ENCODE peak calls at places on chromosomes 11 and 22, in nine cellular contexts. U, P, R, N, Q, E, I, C and V are unnamed samples.

GRCh38 chr22:30701872-30702271 is 7.2 kb downstream of the OSBP2 start:
- DNase-seq in U (peak), P (no peak), R (peak), N (no peak), Q (no peak), E (no peak), I (peak), C (no peak), V (no peak)

GRCh38 chr11:111445586-111445985 is 66.5 kb upstream of the POU2AF1 start:
- DNase-seq in U (peak), P (no peak), R (no peak), N (peak), Q (no peak), E (no peak), I (no peak), C (no peak), V (no peak)

GRCh38 chr22:50697667-50698506 is 25.3 kb downstream of the SHANK3 start:
- DNase-seq in U (no peak), P (no peak), R (no peak), N (no peak), Q (no peak), E (no peak), I (no peak), C (no peak), V (peak)

GRCh38 chr11:102545701-102546100 is 15.2 kb upstream of the MMP7 start:
- DNase-seq in U (no peak), P (peak), R (no peak), N (no peak), Q (no peak), E (no peak), I (no peak), C (no peak), V (no peak)

GRCh38 chr11:4936745-4937144 is 10.7 kb downstream of the OR51A4 start:
- DNase-seq in U (no peak), P (peak), R (no peak), N (no peak), Q (no peak), E (no peak), I (no peak), C (no peak), V (no peak)

GRCh38 chr11:76602431-76602861 is 68.1 kb downstream of the LRRC32 start:
- DNase-seq in U (no peak), P (no peak), R (no peak), N (peak), Q (peak), E (no peak), I (no peak), C (no peak), V (peak)

GRCh38 chr11:134751825-134752224 is 339.8 kb upstream of the B3GAT1 start:
- DNase-seq in U (no peak), P (no peak), R (no peak), N (no peak), Q (no peak), E (no peak), I (no peak), C (no peak), V (no peak)

GRCh38 chr11:73356979-73357739 is 19.0 kb upstream of the RELT start:
- DNase-seq in U (no peak), P (no peak), R (no peak), N (no peak), Q (no peak), E (no peak), I (no peak), C (no peak), V (no peak)

GRCh38 chr22:41444360-41445170 is 2.0 kb downstream of the TOB2 start:
- DNase-seq in U (peak), P (peak), R (peak), N (peak), Q (peak), E (peak), I (peak), C (peak), V (peak)

GRCh38 chr11:74744277-74744676 is 4.4 kb upstream of the RNF169 start:
- DNase-seq in U (no peak), P (no peak), R (no peak), N (no peak), Q (no peak), E (no peak), I (no peak), C (no peak), V (no peak)

GRCh38 chr11:65557280-65558001 is 718 bp downstream of the LTBP3 start:
- DNase-seq in U (no peak), P (no peak), R (no peak), N (no peak), Q (no peak), E (no peak), I (no peak), C (no peak), V (peak)

GRCh38 chr22:36331306-36331911 is 56.4 kb downstream of the MYH9 start:
- DNase-seq in U (peak), P (peak), R (peak), N (peak), Q (peak), E (peak), I (no peak), C (no peak), V (peak)